ENCODE peak calls at places on chromosomes 12 and 14, in five cellular contexts. E is nephron progenitor cell, L is thoracic aorta, S is astrocyte of the cerebellum, M is transverse colon. W is an unnamed sample.

GRCh38 chr12:4324366-4324765 is 3.4 kb downstream of the TIGAR start:
- DNase-seq in E (no peak), L (no peak), S (no peak), M (no peak), W (no peak)

GRCh38 chr12:13177896-13178295 is 18.6 kb upstream of the EMP1 start:
- DNase-seq in E (no peak), L (no peak), S (no peak), M (no peak), W (no peak)

GRCh38 chr12:53224268-53224896 is 7.6 kb downstream of the RARG start:
- DNase-seq in E (no peak), L (no peak), S (no peak), M (no peak), W (no peak)

GRCh38 chr12:133058203-133059125 is 21.2 kb downstream of the ZNF84 start:
- DNase-seq in E (no peak), L (no peak), S (no peak), M (no peak), W (no peak)

GRCh38 chr12:109121346-109121880 is 5.0 kb downstream of the ACACB start:
- DNase-seq in E (no peak), L (no peak), S (no peak), M (no peak), W (no peak)

GRCh38 chr12:29041621-29042020 is 107.5 kb upstream of the FAR2 start:
- DNase-seq in E (no peak), L (no peak), S (peak; percentile 28), M (no peak), W (no peak)

GRCh38 chr12:10140001-10140400 is 10.0 kb upstream of the CLEC7A start:
- DNase-seq in E (peak; percentile 34), L (no peak), S (peak; percentile 58), M (no peak), W (peak; percentile 25)

GRCh38 chr14:76902591-76902990 is 76.4 kb downstream of the LRRC74A start:
- DNase-seq in E (no peak), L (no peak), S (no peak), M (no peak), W (no peak)

GRCh38 chr12:107847830-107848229 is 73.3 kb downstream of the ASCL4 start:
- DNase-seq in E (no peak), L (no peak), S (no peak), M (no peak), W (no peak)

DNA sequence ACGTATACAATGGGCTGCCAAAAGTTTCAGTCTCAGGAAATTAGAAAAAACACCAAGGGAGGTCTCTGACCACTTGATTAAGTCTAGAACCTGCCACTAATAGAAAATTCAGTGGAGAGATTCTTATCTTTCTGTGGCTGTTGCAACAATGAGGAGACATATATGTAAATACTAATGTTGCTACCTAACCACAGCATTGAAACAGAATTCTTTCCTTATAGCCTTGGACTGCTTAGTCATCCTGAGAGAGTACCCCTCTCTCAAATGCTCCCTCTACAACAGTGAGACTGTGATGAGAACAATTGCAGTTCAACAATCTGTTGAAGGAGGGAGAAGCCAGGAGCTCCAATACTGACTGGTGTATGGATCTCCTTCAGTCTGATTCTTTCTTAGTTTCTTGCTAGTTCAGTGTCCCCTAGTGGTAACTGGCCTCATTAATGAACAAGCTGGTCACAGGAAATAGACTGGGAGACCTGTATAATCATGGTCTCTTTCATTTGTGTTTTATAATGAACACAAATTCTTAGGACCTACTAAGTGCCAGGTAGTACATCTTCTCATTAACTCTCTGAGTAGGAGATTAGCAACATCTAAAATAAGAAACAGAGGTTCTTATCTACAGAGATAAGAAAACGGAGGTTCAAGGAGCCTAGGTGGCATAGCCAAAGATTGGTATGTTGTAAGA is 164.5 kb downstream of the SLC38A4 start:
- DNase-seq in E (no peak), L (no peak), S (peak; percentile 83), M (no peak), W (no peak)
- TF ChIP-seq CTCF in E (peak; percentile 67), L (peak; percentile 81), S (peak; percentile 83), M (peak; percentile 77), W (peak; percentile 58)

GRCh38 chr12:106130474-106131113 is 8.2 kb downstream of the NUAK1 start:
- DNase-seq in E (no peak), L (no peak), S (no peak), M (no peak), W (no peak)

GRCh38 chr12:106128526-106129430 is 10.0 kb downstream of the NUAK1 start:
- DNase-seq in E (no peak), L (no peak), S (no peak), M (no peak), W (no peak)

GRCh38 chr12:106126441-106127288 is 12.1 kb downstream of the NUAK1 start:
- DNase-seq in E (no peak), L (no peak), S (no peak), M (no peak), W (no peak)

GRCh38 chr12:106125351-106126085 is 13.2 kb downstream of the NUAK1 start:
- DNase-seq in E (no peak), L (no peak), S (no peak), M (no peak), W (no peak)

GRCh38 chr12:106127289-106128126 is 11.2 kb downstream of the NUAK1 start:
- DNase-seq in E (no peak), L (no peak), S (no peak), M (no peak), W (no peak)
- TF ChIP-seq CTCF in E (no peak), L (no peak), S (no peak), M (no peak), W (no peak)

GRCh38 chr12:68158427-68158826 is 1.1 kb downstream of the IFNG start:
- DNase-seq in E (no peak), L (no peak), S (no peak), M (no peak), W (no peak)
- TF ChIP-seq CTCF in E (no peak), L (no peak), S (peak; percentile 9), M (peak; percentile 36), W (peak; percentile 68)

GRCh38 chr12:66152732-66153131 is 17.1 kb downstream of the TMBIM4 start:
- DNase-seq in E (no peak), L (no peak), S (peak; percentile 6), M (no peak), W (no peak)
- TF ChIP-seq CTCF in E (no peak), L (no peak), S (no peak), M (no peak), W (no peak)

DNA sequence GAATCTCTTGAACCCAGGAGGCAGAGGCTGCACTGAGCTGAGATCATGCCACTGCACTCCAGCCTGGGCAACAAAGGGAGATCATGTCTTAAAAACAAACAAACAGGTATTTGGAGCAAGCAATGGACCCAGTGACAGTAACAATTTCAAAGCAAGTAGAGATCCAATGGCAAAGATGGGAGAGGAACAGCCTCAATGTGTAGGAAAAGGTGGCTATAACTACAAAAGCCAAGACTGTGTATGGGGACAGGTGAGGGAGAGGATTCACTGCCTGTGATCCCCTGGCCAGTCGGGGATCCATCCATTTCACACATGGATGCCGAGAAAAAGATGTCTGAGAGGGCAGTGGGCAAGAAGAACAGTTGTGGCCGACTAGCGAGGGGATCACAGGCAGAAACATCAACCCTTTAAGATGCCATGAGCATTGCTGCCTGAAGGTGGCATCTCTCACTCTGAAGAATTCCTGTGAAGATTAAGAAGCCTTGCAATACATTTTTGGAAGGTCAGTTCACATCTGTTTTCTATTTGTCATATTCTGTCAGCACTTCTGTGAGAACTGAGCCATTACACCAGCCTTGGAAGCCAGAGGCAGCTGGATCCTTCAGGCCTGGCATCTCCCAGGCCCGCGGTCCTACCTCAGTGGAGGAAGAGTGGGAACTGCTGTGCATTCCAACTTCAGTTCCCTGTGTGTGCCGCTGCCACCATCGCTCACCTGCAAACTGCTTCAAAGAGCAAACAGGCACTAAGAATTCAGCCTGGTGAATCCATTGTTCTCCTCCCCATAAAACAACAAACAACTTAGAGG is 54.5 kb upstream of the FRS2 start:
- DNase-seq in E (peak; percentile 44), L (no peak), S (peak; percentile 87), M (peak; percentile 42), W (peak; percentile 28)
- TF ChIP-seq CTCF in E (peak; percentile 63), L (peak; percentile 76), S (peak; percentile 90), M (peak; percentile 61), W (peak; percentile 53)

GRCh38 chr14:92356677-92357076 is 33.7 kb downstream of the SLC24A4 start:
- DNase-seq in E (no peak), L (no peak), S (no peak), M (no peak), W (no peak)

GRCh38 chr14:92353447-92353846 is 30.5 kb downstream of the SLC24A4 start:
- DNase-seq in E (no peak), L (no peak), S (no peak), M (no peak), W (no peak)

GRCh38 chr14:92351750-92352149 is 28.8 kb downstream of the SLC24A4 start:
- DNase-seq in E (no peak), L (no peak), S (no peak), M (no peak), W (no peak)

GRCh38 chr14:92348154-92348553 is 25.2 kb downstream of the SLC24A4 start:
- DNase-seq in E (no peak), L (no peak), S (no peak), M (peak; percentile 30), W (no peak)

DNA sequence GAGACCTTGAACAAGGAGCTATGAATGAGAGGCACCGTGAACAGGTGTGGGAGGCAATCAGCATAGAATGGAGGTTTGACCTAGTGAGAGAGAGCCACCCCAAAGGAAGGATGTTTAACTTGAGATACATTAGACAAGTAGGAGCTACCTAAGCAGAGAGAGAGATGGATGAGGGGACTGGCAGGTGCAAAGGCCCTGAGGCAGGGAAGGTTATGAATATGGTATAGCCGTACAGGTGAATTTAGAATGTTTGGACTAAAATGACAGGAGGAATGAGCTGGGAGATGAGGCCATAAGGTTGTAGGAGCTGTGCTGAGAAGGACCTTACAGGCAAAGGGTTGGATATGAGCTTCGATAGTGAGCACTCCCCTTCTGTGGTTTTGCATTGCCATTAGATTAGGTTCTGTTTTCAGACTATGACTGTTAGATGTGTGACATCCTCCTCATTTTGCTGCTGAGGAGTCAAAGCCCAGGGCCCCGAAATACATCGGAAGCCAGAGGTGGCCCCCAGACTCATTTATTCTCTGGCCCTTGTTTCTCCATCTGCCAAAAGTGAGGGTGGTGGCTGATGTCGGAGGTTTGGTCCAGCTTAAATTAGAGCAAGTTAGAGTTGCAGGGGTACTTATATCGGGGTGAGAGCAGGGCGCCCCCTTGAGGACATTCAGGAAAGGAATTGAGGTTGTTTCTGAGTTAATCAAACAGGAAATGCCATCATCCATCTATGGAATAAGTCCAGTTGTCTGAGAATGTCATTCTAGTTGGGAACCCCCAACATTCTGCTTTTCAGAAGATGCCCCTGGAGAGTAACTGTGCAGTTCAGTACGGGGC is 29.4 kb downstream of the SLC24A4 start:
- DNase-seq in E (no peak), L (no peak), S (no peak), M (no peak), W (no peak)
- TF ChIP-seq CTCF in E (peak; percentile 16), L (no peak), S (peak; percentile 10), M (peak; percentile 21), W (peak; percentile 60)

DNA sequence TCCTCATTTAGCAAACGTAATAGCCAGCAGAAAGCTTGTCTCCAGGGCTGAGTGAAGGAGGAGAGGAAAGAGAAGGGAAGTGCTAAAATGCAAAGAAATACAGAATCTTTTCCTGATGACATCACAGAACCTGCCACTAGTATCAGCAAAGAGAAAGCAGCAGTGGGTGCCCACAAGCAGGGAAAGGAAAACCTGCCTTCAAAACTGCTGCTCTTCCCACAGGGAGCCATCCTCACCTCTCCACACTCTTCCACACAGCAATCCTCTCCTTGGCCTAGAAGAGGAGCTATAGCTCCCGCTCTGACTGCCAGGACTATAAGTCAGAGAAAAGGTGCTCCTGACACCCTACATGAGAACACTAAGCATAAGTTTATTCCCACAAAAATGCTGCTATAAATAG is 11.3 kb downstream of the MED13L start:
- DNase-seq in E (no peak), L (no peak), S (no peak), M (no peak), W (no peak)
- TF ChIP-seq CTCF in E (no peak), L (no peak), S (peak; percentile 19), M (no peak), W (no peak)

W was measured in glutamatergic neuron.